ENCODE peak calls at places on chromosomes 2 and 18, in six cellular contexts. One of them, this sample, is unnamed.

GRCh38 chr18:12656671-12657047 is 1.2 kb downstream of the SPIRE1 start:
- DNase-seq in suprapubic skin: no peak
- DNase-seq in sigmoid colon: no peak
- DNase-seq in cardiac muscle cell: peak
- DNase-seq in AG04450: no peak
- DNase-seq in choroid plexus epithelial cell: peak
- DNase-seq in this sample: no peak

GRCh38 chr2:168118733-168119518 is 128.5 kb downstream of the STK39 start:
- DNase-seq in sigmoid colon: no peak
- DNase-seq in suprapubic skin: no peak
- DNase-seq in cardiac muscle cell: peak
- DNase-seq in AG04450: peak
- DNase-seq in choroid plexus epithelial cell: peak
- DNase-seq in this sample: peak

GRCh38 chr18:55539240-55539639 is 48.8 kb downstream of the TCF4 start:
- DNase-seq in choroid plexus epithelial cell: no peak
- DNase-seq in AG04450: no peak
- DNase-seq in suprapubic skin: no peak
- DNase-seq in sigmoid colon: no peak
- DNase-seq in cardiac muscle cell: no peak
- DNase-seq in this sample: peak

GRCh38 chr18:35973650-35974049 is 1.2 kb downstream of the RMP24 start:
- DNase-seq in cardiac muscle cell: no peak
- DNase-seq in sigmoid colon: no peak
- DNase-seq in suprapubic skin: no peak
- DNase-seq in AG04450: no peak
- DNase-seq in choroid plexus epithelial cell: no peak
- DNase-seq in this sample: no peak

GRCh38 chr18:51164327-51165290 is 32.9 kb downstream of the MEX3C start:
- DNase-seq in cardiac muscle cell: peak
- DNase-seq in suprapubic skin: no peak
- DNase-seq in sigmoid colon: no peak
- DNase-seq in choroid plexus epithelial cell: peak
- DNase-seq in AG04450: no peak
- DNase-seq in this sample: no peak

GRCh38 chr2:241636182-241636982 is 576 bp downstream of the THAP4 start:
- DNase-seq in suprapubic skin: no peak
- DNase-seq in AG04450: no peak
- DNase-seq in cardiac muscle cell: peak
- DNase-seq in choroid plexus epithelial cell: peak
- DNase-seq in sigmoid colon: peak
- DNase-seq in this sample: no peak

GRCh38 chr2:234496442-234496834 is 443 bp downstream of the ARL4C start:
- DNase-seq in AG04450: no peak
- DNase-seq in choroid plexus epithelial cell: peak
- DNase-seq in cardiac muscle cell: no peak
- DNase-seq in sigmoid colon: no peak
- DNase-seq in suprapubic skin: no peak
- DNase-seq in this sample: no peak

GRCh38 chr2:110999626-111000025 is 121.1 kb upstream of the BCL2L11 start:
- DNase-seq in cardiac muscle cell: no peak
- DNase-seq in suprapubic skin: no peak
- DNase-seq in AG04450: no peak
- DNase-seq in choroid plexus epithelial cell: no peak
- DNase-seq in sigmoid colon: no peak
- DNase-seq in this sample: no peak

GRCh38 chr2:8002765-8003393 is 679.0 kb upstream of the ID2 start:
- DNase-seq in suprapubic skin: no peak
- DNase-seq in sigmoid colon: no peak
- DNase-seq in cardiac muscle cell: peak
- DNase-seq in AG04450: no peak
- DNase-seq in choroid plexus epithelial cell: peak
- DNase-seq in this sample: no peak

GRCh38 chr2:227052879-227053278 is 111.1 kb downstream of the COL4A4 start:
- DNase-seq in sigmoid colon: no peak
- DNase-seq in cardiac muscle cell: no peak
- DNase-seq in AG04450: no peak
- DNase-seq in suprapubic skin: no peak
- DNase-seq in choroid plexus epithelial cell: no peak
- DNase-seq in this sample: no peak

GRCh38 chr2:50850290-50850969 is 181.5 kb downstream of the NRXN1 start:
- DNase-seq in sigmoid colon: no peak
- DNase-seq in suprapubic skin: no peak
- DNase-seq in cardiac muscle cell: no peak
- DNase-seq in AG04450: no peak
- DNase-seq in choroid plexus epithelial cell: no peak
- DNase-seq in this sample: no peak

DNA sequence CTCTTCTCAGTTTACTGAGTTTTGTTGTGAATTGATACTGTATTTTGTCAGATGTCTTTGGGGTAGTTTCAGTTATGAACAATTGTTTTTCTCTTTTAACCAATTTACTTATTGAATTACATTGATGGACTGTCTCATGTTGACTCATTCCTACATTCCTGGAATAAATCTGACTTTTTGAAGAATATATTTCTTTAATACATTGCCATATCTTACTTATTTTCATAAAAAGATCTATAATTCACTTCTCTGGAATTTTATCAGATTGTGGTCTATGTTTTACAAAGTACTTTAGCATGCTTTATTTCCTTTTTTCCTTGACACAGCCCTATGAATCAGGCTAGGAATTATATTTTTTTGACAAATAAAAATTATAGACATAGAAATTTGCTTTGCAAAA is 268.3 kb downstream of the PLCL1 start:
- DNase-seq in suprapubic skin: no peak
- DNase-seq in sigmoid colon: no peak
- DNase-seq in AG04450: no peak
- DNase-seq in cardiac muscle cell: no peak
- DNase-seq in choroid plexus epithelial cell: no peak
- DNase-seq in this sample: no peak
- H3K4me3 ChIP-seq in suprapubic skin: no peak
- H3K4me3 ChIP-seq in sigmoid colon: no peak
- H3K4me3 ChIP-seq in AG04450: no peak
- H3K4me3 ChIP-seq in cardiac muscle cell: no peak
- H3K4me3 ChIP-seq in choroid plexus epithelial cell: no peak
- H3K4me3 ChIP-seq in this sample: no peak

DNA sequence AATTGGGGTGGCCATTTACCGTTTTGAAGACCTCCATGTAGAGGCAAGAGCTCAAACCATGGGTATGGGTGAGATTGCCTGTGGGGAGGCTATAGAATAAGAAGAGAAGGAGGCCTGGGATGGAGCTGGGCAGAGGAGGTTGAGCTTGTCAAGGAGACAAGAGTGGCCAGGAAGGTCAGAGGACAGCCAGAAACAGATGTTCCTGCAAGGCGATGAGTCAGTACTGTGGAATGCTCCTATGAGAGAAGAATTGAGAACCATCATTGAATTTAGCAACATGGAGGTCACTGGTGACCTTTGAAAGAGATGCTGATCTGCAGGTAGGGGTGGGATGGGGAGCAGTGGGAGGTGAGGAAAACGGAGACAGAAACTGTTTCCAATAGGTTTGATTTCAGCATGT is 3.5 kb downstream of the ACSL3 start:
- DNase-seq in AG04450: peak
- DNase-seq in sigmoid colon: no peak
- DNase-seq in suprapubic skin: no peak
- DNase-seq in choroid plexus epithelial cell: peak
- DNase-seq in cardiac muscle cell: peak
- DNase-seq in this sample: no peak
- TF ChIP-seq CTCF in AG04450: no peak
- TF ChIP-seq CTCF in sigmoid colon: no peak
- TF ChIP-seq CTCF in suprapubic skin: no peak
- TF ChIP-seq CTCF in choroid plexus epithelial cell: no peak
- TF ChIP-seq CTCF in cardiac muscle cell: no peak
- TF ChIP-seq CTCF in this sample: no peak

DNA sequence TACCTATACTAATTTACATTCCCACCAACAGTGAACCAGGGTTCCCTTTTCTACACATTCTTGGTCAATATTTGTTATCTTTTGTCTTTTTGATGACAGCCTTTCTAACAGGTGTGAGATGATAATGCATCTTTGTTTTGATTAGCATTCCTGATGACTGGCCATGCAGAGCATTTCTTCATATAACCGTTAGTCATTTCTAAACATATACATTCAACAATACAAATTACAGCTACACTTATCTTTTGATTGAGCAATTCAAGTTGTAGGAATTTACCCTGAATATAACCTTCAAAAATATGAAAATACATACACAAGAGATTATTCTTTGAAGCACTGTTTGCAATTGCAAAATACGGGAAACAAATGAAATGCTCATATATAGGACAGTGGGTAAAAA is 94.9 kb downstream of the TMEM131 start:
- DNase-seq in sigmoid colon: no peak
- DNase-seq in choroid plexus epithelial cell: peak
- DNase-seq in suprapubic skin: no peak
- DNase-seq in AG04450: peak
- DNase-seq in cardiac muscle cell: peak
- DNase-seq in this sample: no peak
- H3K4me3 ChIP-seq in sigmoid colon: no peak
- H3K4me3 ChIP-seq in choroid plexus epithelial cell: no peak
- H3K4me3 ChIP-seq in suprapubic skin: no peak
- H3K4me3 ChIP-seq in AG04450: no peak
- H3K4me3 ChIP-seq in cardiac muscle cell: no peak
- H3K4me3 ChIP-seq in this sample: no peak

GRCh38 chr2:12048551-12048950 is 302.1 kb downstream of the LPIN1 start:
- DNase-seq in cardiac muscle cell: no peak
- DNase-seq in suprapubic skin: no peak
- DNase-seq in choroid plexus epithelial cell: no peak
- DNase-seq in sigmoid colon: no peak
- DNase-seq in AG04450: no peak
- DNase-seq in this sample: no peak
- TF ChIP-seq CTCF in cardiac muscle cell: peak
- TF ChIP-seq CTCF in suprapubic skin: no peak
- TF ChIP-seq CTCF in choroid plexus epithelial cell: peak
- TF ChIP-seq CTCF in sigmoid colon: no peak
- TF ChIP-seq CTCF in AG04450: no peak
- TF ChIP-seq CTCF in this sample: peak